ENCODE peak calls at places on chromosomes 3 and 15, in seven cellular contexts. U is lung, B is neural progenitor cell, H is MM.1S, S is dorsolateral prefrontal cortex, L is astrocyte, C is heart left ventricle. I is an unnamed sample. For H3K27me3, the result is how much of the 10 kb centered on the place peaks cover.

GRCh38 chr3:126152931-126153694 is 27.3 kb downstream of the ALDH1L1 start:
- DNase-seq in U (peak), B (no peak), H (no peak), S (no peak), L (no peak), C (no peak), I (no peak)

GRCh38 chr3:42655331-42655888 is 1.9 kb downstream of the ZBTB47 start:
- DNase-seq in U (no peak), B (peak), H (no peak), S (no peak), L (no peak), C (peak), I (no peak)

GRCh38 chr15:100663066-100663465 is 60.7 kb downstream of the ASB7 start:
- DNase-seq in U (no peak), B (peak), H (no peak), S (no peak), L (no peak), C (no peak), I (peak)

GRCh38 chr3:61438253-61439115 is 122.9 kb upstream of the PTPRG start:
- DNase-seq in U (no peak), B (no peak), H (no peak), S (no peak), L (no peak), C (no peak), I (no peak)

GRCh38 chr3:54949491-54950044 is 21.7 kb upstream of the LRTM1 start:
- DNase-seq in U (no peak), B (no peak), H (no peak), S (no peak), L (no peak), C (no peak), I (no peak)

GRCh38 chr15:48121849-48122248 is 1.1 kb downstream of the SLC24A5 start:
- DNase-seq in U (no peak), B (no peak), H (no peak), S (no peak), L (no peak), C (no peak), I (no peak)

GRCh38 chr3:194810076-194810475 is 124.4 kb downstream of the FAM43A start:
- DNase-seq in U (no peak), B (no peak), H (no peak), S (no peak), L (no peak), C (no peak), I (no peak)

GRCh38 chr3:38114052-38114874 is 22.7 kb downstream of the ACAA1 start:
- DNase-seq in U (no peak), B (no peak), H (no peak), S (no peak), L (no peak), C (peak), I (no peak)

GRCh38 chr3:108546249-108546648 is 35.9 kb upstream of the MYH15 start:
- DNase-seq in U (no peak), B (no peak), H (no peak), S (no peak), L (peak), C (no peak), I (no peak)

GRCh38 chr3:86948840-86949239 is 42.1 kb downstream of the VGLL3 start:
- DNase-seq in U (no peak), B (no peak), H (no peak), S (no peak), L (peak), C (no peak), I (no peak)

GRCh38 chr3:81962396-81962795 is 201.0 kb upstream of the GBE1 start:
- DNase-seq in U (no peak), B (no peak), H (no peak), S (no peak), L (peak), C (no peak), I (no peak)

GRCh38 chr3:98025392-98025791 is 9.7 kb downstream of the GABRR3 start:
- DNase-seq in U (no peak), B (no peak), H (no peak), S (no peak), L (no peak), C (no peak), I (no peak)

GRCh38 chr3:120497318-120497717 is 46.5 kb upstream of the FSTL1 start:
- DNase-seq in U (no peak), B (no peak), H (no peak), S (no peak), L (peak), C (no peak), I (no peak)

GRCh38 chr3:15470261-15470660 is 42.9 kb downstream of the EAF1 start:
- DNase-seq in U (no peak), B (no peak), H (no peak), S (no peak), L (no peak), C (no peak), I (no peak)

GRCh38 chr15:73717206-73717605 is 33.0 kb downstream of the CD276 start:
- DNase-seq in U (no peak), B (no peak), H (no peak), S (no peak), L (no peak), C (no peak), I (no peak)

DNA sequence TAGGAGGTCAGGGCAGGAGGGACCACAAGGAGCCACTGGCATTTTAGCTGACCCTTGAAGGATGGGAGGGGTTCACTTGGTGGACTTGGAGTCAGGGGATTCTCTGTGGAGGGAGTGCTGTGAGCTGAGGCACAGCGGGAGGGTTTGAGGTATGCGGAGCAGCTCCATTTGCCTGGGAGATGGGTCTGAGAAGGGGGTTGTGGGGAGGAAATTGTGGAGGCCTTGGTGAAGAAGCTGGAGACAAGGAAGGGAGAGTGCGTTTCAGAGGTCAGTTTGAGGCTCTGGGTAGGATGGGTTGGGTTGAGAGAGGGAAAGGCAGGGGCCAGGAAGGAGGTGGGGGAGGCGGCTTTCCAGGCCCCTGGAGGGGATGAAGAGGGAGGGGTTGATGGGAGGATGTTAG is 20.2 kb downstream of the PLEKHO2 start:
- DNase-seq in U (no peak), B (no peak), H (no peak), S (no peak), L (no peak), C (no peak), I (no peak)
- H3K27ac ChIP-seq in U (no peak), B (no peak), H (no peak), S (no peak), L (no peak), C (no peak), I (no peak)

DNA sequence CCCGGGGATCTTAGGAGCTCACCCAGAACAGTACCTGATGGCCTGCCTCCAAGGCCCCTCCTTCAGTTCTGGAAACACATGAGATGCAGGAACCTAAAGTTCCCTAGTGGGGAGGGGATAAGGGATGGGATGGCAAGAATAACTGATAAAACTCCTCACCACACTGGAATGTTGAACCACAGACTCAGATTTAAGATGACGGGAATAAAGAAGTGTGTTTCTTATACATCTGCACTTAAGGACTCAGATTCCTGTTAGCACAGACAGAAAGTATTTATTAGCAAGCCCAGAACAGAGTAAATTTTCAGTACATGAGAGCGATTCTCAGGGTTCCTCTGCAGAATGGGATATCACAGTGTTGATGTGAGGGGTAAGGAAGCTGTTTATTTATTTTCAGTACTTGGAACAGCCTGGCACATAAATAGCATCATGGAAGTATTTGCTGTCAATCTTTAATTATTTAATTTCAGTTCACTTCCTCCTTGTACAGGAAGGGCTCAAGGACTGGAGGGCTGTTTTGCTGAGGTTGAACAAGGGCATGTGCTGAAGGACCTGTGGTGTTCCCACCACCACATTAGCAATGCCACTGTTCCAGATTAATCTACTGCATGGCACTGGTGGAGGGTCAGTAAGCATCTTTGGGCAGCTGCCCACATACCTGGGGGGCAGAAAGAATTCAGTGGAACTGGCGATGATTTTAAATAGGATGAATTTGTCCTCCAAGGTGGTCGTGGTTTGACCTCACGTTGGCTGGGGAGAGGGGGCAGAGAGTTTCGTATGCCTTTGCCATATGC is 245.0 kb downstream of the TLE3 start:
- DNase-seq in U (no peak), B (no peak), H (no peak), S (no peak), L (peak), C (no peak), I (no peak)
- H3K27me3 ChIP-seq in U (under half), B (under half), H (under half), S (under half), L (under half), C (under half), I (under half)

GRCh38 chr15:39976291-39977274 is 42.7 kb downstream of the EIF2AK4 start:
- DNase-seq in U (no peak), B (peak), H (no peak), S (peak), L (peak), C (peak), I (peak)

GRCh38 chr15:39969002-39969394 is 35.1 kb downstream of the EIF2AK4 start:
- DNase-seq in U (no peak), B (no peak), H (no peak), S (no peak), L (no peak), C (no peak), I (no peak)

GRCh38 chr15:39969871-39970270 is 36.0 kb downstream of the EIF2AK4 start:
- DNase-seq in U (peak), B (no peak), H (no peak), S (peak), L (peak), C (peak), I (no peak)

GRCh38 chr15:39979606-39980005 is 45.7 kb downstream of the EIF2AK4 start:
- DNase-seq in U (no peak), B (no peak), H (peak), S (no peak), L (no peak), C (no peak), I (no peak)

DNA sequence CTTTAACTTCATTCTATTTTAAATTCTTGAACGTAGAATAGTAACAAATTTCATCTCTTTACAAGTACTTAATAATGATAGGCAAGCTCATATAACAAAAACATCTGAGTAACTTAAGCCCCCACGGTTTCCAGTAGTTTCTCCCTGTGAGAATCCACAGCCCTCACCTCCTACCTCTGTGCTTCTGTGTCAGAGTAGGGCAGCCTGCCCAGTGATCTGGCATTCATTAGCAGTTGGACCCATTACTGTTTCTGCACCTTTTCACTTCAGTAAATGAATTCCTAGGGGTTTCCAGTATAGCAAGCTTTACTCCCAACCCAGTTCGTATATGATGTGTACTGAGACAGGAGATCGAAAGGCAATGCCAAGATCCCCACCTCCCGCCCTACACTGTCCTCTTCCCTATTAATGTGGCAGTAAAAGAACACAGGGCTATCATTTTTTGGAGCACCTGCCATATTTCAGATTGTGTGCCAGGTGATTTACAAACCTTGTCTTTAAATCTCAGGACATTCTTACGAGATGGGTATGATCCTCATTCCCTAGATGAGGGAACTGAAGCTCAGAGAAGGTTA is 40.8 kb downstream of the EIF2AK4 start:
- DNase-seq in U (no peak), B (no peak), H (no peak), S (no peak), L (no peak), C (no peak), I (no peak)
- H3K27ac ChIP-seq in U (no peak), B (no peak), H (no peak), S (no peak), L (no peak), C (no peak), I (no peak)

DNA sequence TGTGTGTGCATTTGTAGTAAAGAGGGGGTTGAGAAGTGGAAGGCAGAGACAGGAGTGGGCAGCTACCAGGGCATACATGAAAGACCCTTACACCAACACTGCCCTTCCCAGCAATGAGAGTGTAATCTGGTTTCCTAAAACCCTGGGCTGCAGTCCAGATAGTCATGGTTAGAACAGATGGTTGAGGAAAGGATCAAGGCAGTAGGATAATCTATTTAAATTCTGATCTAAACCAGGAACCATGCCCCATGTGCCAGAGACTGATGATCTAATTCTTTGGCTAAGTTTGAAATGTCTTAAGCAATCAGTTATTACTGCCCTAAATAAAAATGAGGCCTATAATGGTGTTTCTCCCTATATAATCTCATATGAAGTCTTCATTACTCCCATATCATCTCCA is 59.6 kb downstream of the PRTG start:
- DNase-seq in U (no peak), B (no peak), H (no peak), S (peak), L (peak), C (no peak), I (no peak)
- H3K27me3 ChIP-seq in U (under half), B (under half), H (under half), S (under half), L (under half), C (under half), I (under half)

DNA sequence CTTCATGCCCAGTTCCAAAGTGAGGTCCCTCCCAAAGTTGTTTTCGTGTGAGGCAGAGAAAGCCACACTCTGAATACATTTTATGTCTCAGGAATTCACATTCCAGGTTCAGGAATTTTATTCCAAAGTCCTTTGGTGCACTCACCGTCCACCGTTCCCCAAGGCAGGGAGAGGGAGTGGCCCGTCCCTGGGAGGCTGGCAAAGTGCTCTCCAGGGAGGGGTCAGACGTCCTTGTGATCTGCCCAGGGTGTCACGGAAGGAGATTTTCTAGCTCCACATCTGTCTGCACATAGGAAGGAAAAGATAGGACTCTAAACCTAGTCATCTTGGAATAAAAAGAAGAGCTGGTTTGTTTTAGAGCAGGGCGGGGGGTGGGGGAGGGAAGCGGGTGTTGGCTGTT is 47.9 kb downstream of the KLF13 start:
- DNase-seq in U (no peak), B (no peak), H (no peak), S (no peak), L (no peak), C (no peak), I (no peak)
- H3K27ac ChIP-seq in U (peak), B (no peak), H (no peak), S (no peak), L (no peak), C (peak), I (no peak)

GRCh38 chr3:147418352-147418751 is 9.2 kb downstream of the ZIC1 start:
- DNase-seq in U (no peak), B (peak), H (no peak), S (no peak), L (no peak), C (no peak), I (no peak)
- H3K27me3 ChIP-seq in U (under half), B (half or more), H (under half), S (half or more), L (under half), C (half or more), I (under half)

DNA sequence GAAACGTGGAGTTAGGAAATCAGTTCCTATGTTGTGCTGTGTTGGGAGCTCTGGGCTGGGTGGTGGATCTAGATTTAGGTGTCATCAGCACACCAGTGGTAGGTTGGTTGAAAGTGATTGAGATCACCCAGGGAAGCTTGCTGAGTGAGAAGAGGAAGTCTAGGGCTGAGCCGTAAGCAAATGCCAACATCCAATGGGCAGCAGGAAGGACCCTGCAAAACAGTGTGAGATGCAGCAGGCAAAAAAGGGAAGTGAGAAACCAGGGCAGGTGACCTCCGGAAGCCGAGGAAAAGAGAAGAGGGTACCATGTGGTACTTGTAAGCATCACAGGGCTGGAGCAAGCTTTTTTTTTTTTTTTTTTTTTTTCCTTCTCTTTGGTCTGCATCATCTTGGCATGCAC is 15.9 kb upstream of the COPG1 start:
- DNase-seq in U (peak), B (no peak), H (peak), S (no peak), L (no peak), C (peak), I (no peak)
- H3K27ac ChIP-seq in U (no peak), B (no peak), H (peak), S (no peak), L (no peak), C (no peak), I (no peak)

DNA sequence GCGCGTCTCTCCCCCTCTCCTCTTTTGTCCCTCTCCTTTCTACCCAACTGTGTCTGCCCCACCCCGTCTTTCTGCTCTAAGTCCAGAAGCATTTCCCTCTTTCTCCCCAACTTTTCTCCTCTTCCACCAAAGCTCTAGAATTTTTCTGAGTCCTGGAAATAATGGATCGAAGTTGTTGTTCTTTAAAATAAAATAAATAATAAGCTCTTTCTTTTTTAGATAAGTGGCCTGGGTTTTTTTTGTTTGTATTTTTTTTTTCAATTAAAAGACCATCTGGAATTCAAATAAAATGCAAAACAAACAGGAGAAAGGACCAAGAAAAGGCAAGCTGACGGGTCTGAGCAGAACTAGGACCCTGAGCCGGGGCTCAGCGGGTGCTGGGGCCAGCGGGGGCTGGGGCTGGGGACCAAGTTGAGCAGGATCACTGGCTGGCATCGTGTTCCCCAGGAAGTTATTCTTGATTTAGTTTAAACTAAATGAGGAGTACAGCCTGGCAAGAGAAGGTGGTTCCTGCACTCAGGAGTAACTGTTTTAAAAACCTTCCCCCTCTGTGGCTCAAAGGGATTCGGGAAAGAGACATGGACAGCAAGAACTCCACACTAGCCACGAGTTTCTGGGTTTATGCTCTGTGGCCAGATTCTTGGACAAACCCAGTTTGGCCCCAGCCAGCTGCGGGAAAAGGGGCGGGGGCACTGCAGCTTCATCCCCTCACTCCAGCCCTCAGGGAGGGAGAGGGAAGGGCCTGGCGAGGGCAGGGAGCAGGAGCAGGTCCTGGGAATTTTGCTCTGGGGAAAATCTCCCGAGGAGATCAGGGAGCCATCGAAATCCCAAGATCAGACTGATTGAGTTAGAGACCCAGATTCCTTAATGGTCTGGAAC is 8.4 kb downstream of the GATA2 start:
- DNase-seq in U (no peak), B (peak), H (no peak), S (no peak), L (no peak), C (no peak), I (no peak)
- H3K27me3 ChIP-seq in U (under half), B (half or more), H (half or more), S (half or more), L (half or more), C (half or more), I (half or more)

GRCh38 chr15:31571676-31572075 is 245.0 kb downstream of the KLF13 start:
- DNase-seq in U (no peak), B (no peak), H (no peak), S (no peak), L (no peak), C (no peak), I (no peak)

GRCh38 chr15:31574761-31575160 is 248.1 kb downstream of the KLF13 start:
- DNase-seq in U (no peak), B (peak), H (no peak), S (no peak), L (no peak), C (no peak), I (peak)

GRCh38 chr15:31579976-31580375 is 253.3 kb downstream of the KLF13 start:
- DNase-seq in U (no peak), B (no peak), H (no peak), S (no peak), L (no peak), C (no peak), I (no peak)

GRCh38 chr15:31573759-31574158 is 247.1 kb downstream of the KLF13 start:
- DNase-seq in U (no peak), B (no peak), H (no peak), S (no peak), L (no peak), C (no peak), I (no peak)

DNA sequence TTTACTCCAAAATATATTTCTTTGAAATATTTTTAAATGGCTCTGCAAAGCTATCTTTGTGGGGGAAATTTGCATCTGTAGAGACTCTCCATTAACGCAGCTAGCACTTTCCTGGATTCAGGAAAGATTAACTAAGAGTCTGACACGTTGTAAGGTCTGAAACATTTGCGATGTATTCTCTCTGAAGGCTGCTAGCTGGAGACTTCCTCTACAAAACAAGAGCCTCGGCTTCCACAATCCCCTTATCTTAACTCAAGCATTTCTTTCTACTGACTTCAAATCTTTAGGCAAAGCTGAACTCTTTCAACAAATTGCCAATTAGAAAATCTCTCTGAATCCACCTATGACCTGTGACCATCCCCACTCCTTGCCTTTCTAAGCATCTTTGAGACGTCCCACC is 250.5 kb downstream of the KLF13 start:
- DNase-seq in U (no peak), B (no peak), H (no peak), S (no peak), L (no peak), C (no peak), I (no peak)
- H3K27ac ChIP-seq in U (no peak), B (no peak), H (no peak), S (no peak), L (no peak), C (no peak), I (no peak)

GRCh38 chr15:89747708-89748682 is 3.1 kb downstream of the MESP1 start:
- DNase-seq in U (no peak), B (no peak), H (no peak), S (no peak), L (no peak), C (no peak), I (no peak)
- H3K27me3 ChIP-seq in U (under half), B (half or more), H (under half), S (under half), L (under half), C (under half), I (under half)